ENCODE peak calls at places on chromosomes 13 and 19, in six cellular contexts. X is activated CD4-positive, alpha-beta memory T cell treated with anti-CD3 and anti-CD28 coated beads, Interleukin-2, amount 10 ng/mL, durations not matched to agents 7 days and 5 days; V is activated B cell treated with CpG ODN at 0.5 μM for 24 hours; P is pancreas; G is NCI-H345; M is Caco-2. E is an unnamed sample.

GRCh38 chr13:23381877-23382276 is 51.6 kb downstream of the SACS start:
- DNase-seq in V (no peak), P (no peak), X (no peak), M (no peak), G (no peak), E (no peak)

GRCh38 chr13:72643339-72643989 is 84.0 kb downstream of the MZT1 start:
- DNase-seq in V (no peak), M (peak; percentile 70), G (peak; percentile 7), X (peak; percentile 56), P (no peak), E (no peak)

GRCh38 chr13:110944121-110944967 is 29.5 kb upstream of the ANKRD10 start:
- DNase-seq in P (peak; percentile 33), X (peak; percentile 70), M (peak; percentile 66), G (no peak), V (no peak), E (peak; percentile 82)

GRCh38 chr13:20814224-20814910 is 40.6 kb upstream of the EEF1AKMT1 start:
- DNase-seq in X (no peak), P (peak; percentile 71), V (no peak), M (no peak), G (no peak), E (peak; percentile 41)

GRCh38 chr19:46659151-46660007 is 1.6 kb downstream of the DACT3 start:
- DNase-seq in M (peak; percentile 51), P (peak; percentile 62), X (no peak), G (no peak), V (no peak), E (no peak)

GRCh38 chr19:57515218-57515617 is 11.9 kb upstream of the ZNF549 start:
- DNase-seq in G (no peak), P (no peak), M (no peak), V (no peak), X (no peak), E (no peak)

GRCh38 chr13:113607056-113607455 is 22.5 kb downstream of the TFDP1 start:
- DNase-seq in X (no peak), G (no peak), P (peak; percentile 31), V (no peak), M (no peak), E (no peak)

GRCh38 chr13:89465366-89465765 is 1794.2 kb downstream of the SLITRK5 start:
- DNase-seq in V (no peak), P (no peak), M (no peak), G (no peak), X (no peak), E (no peak)

GRCh38 chr19:6239401-6239844 is 40.4 kb downstream of the MLLT1 start:
- DNase-seq in V (no peak), P (peak; percentile 70), M (no peak), X (no peak), G (no peak), E (no peak)

GRCh38 chr13:35914662-35915061 is 216.5 kb downstream of the DCLK1 start:
- DNase-seq in P (no peak), V (no peak), M (no peak), X (no peak), G (no peak), E (no peak)

GRCh38 chr19:37855098-37855497 is 51.3 kb downstream of the WDR87 start:
- DNase-seq in P (peak; percentile 43), V (peak; percentile 18), M (no peak), G (no peak), X (no peak), E (no peak)

GRCh38 chr13:36346222-36347083 is at the start of gene SPART:
- DNase-seq in X (peak; percentile 89), M (no peak), P (peak; percentile 95), V (peak; percentile 74), G (peak; percentile 83), E (peak; percentile 87)

GRCh38 chr13:48078251-48078656 is 16.6 kb downstream of the MED4 start:
- DNase-seq in G (no peak), M (no peak), P (no peak), V (peak; percentile 24), X (peak; percentile 35), E (no peak)

GRCh38 chr19:53982056-53982455 is 9.4 kb upstream of the CACNG6 start:
- DNase-seq in V (no peak), X (no peak), G (no peak), P (no peak), M (no peak), E (no peak)

GRCh38 chr13:27958928-27959539 is 10.1 kb downstream of the CDX2 start:
- DNase-seq in P (no peak), X (no peak), V (no peak), M (no peak), G (no peak), E (no peak)

GRCh38 chr19:49409441-49410029 is 13.7 kb downstream of the PTH2 start:
- DNase-seq in M (no peak), V (no peak), G (no peak), X (peak; percentile 58), P (no peak), E (no peak)

GRCh38 chr13:32255744-32256120 is 59.4 kb downstream of the ZAR1L start:
- DNase-seq in G (no peak), V (no peak), P (no peak), X (no peak), M (no peak), E (peak; percentile 65)

GRCh38 chr19:53102186-53102585 is 1.0 kb downstream of the ZNF160 start:
- DNase-seq in M (no peak), X (no peak), G (no peak), V (no peak), P (no peak), E (no peak)

GRCh38 chr19:15453091-15453498 is 3.3 kb upstream of the WIZ start:
- DNase-seq in P (peak; percentile 82), V (no peak), G (no peak), X (no peak), M (no peak), E (no peak)

GRCh38 chr13:46184277-46184699 is 2.3 kb upstream of the LCP1 start:
- DNase-seq in X (peak; percentile 85), G (no peak), P (no peak), M (peak; percentile 46), V (peak; percentile 61), E (no peak)

GRCh38 chr13:37741536-37741935 is 128.0 kb downstream of the TRPC4 start:
- DNase-seq in P (no peak), V (no peak), X (no peak), G (no peak), M (no peak), E (no peak)

GRCh38 chr13:97224544-97225324 is 2.6 kb downstream of the MBNL2 start:
- DNase-seq in M (no peak), V (no peak), P (no peak), X (peak; percentile 34), G (peak; percentile 68), E (peak; percentile 69)

GRCh38 chr19:15265849-15266248 is 33.6 kb upstream of the EPHX3 start:
- DNase-seq in G (no peak), V (no peak), X (no peak), P (peak; percentile 99), M (no peak), E (peak; percentile 91)

GRCh38 chr19:35350591-35350990 is 2.9 kb downstream of the FFAR1 start:
- DNase-seq in G (no peak), P (no peak), X (no peak), M (peak; percentile 17), V (no peak), E (no peak)

GRCh38 chr13:41465215-41465907 is 8.0 kb downstream of the RGCC start:
- DNase-seq in X (peak; percentile 94), G (no peak), V (peak; percentile 57), P (no peak), M (no peak), E (no peak)

E was measured in SHP77 treated with DMSO at 0.1 percent for 48 hours.